ENCODE peak calls at places on chromosomes 11 and 22, in eight cellular contexts. P, H, G, N, B, Z, J and S are unnamed samples.

GRCh38 chr11:75246006-75246672 is 5.6 kb downstream of the TPBGL start:
- DNase-seq in P (peak), H (peak), G (peak), N (no peak), B (no peak), Z (no peak), J (no peak), S (no peak)

GRCh38 chr11:9039194-9039593 is 35.4 kb upstream of the NRIP3 start:
- DNase-seq in P (no peak), H (no peak), G (no peak), N (no peak), B (no peak), Z (no peak), J (peak), S (no peak)

GRCh38 chr11:2998073-2998850 is 6.1 kb upstream of the NAP1L4 start:
- DNase-seq in P (no peak), H (no peak), G (no peak), N (no peak), B (no peak), Z (no peak), J (no peak), S (no peak)

GRCh38 chr22:37555029-37555428 is 5.3 kb upstream of the CDC42EP1 start:
- DNase-seq in P (no peak), H (no peak), G (no peak), N (no peak), B (no peak), Z (no peak), J (no peak), S (no peak)

GRCh38 chr22:27989758-27990450 is 70.8 kb upstream of the PITPNB start:
- DNase-seq in P (no peak), H (no peak), G (peak), N (no peak), B (no peak), Z (no peak), J (no peak), S (no peak)

GRCh38 chr11:95788921-95789505 is 569 bp downstream of the FAM76B start:
- DNase-seq in P (peak), H (peak), G (peak), N (peak), B (no peak), Z (no peak), J (peak), S (no peak)

GRCh38 chr22:37822079-37822833 is 926 bp upstream of the GALR3 start:
- DNase-seq in P (no peak), H (no peak), G (no peak), N (no peak), B (no peak), Z (no peak), J (no peak), S (no peak)

GRCh38 chr11:111229604-111230003 is 15.9 kb upstream of the POU2AF2 start:
- DNase-seq in P (no peak), H (no peak), G (no peak), N (no peak), B (no peak), Z (no peak), J (no peak), S (no peak)

GRCh38 chr22:23609983-23610781 is 21.9 kb downstream of the DRICH1 start:
- DNase-seq in P (no peak), H (no peak), G (no peak), N (no peak), B (no peak), Z (no peak), J (no peak), S (no peak)

GRCh38 chr22:36702832-36703210 is 731 bp downstream of the CACNG2 start:
- DNase-seq in P (no peak), H (no peak), G (no peak), N (no peak), B (no peak), Z (no peak), J (no peak), S (no peak)

GRCh38 chr11:10295056-10295901 is 1.3 kb upstream of the SBF2 start:
- DNase-seq in P (no peak), H (no peak), G (no peak), N (no peak), B (no peak), Z (no peak), J (no peak), S (no peak)

GRCh38 chr11:69708731-69709401 is 5.0 kb upstream of the FGF19 start:
- DNase-seq in P (no peak), H (no peak), G (no peak), N (no peak), B (no peak), Z (no peak), J (no peak), S (no peak)

GRCh38 chr11:59756845-59757244 is 1.7 kb downstream of the STX3 start:
- DNase-seq in P (peak), H (peak), G (no peak), N (no peak), B (no peak), Z (no peak), J (peak), S (no peak)

GRCh38 chr11:6402561-6402981 is 12.3 kb downstream of the SMPD1 start:
- DNase-seq in P (peak), H (peak), G (no peak), N (no peak), B (no peak), Z (no peak), J (no peak), S (peak)

GRCh38 chr22:44462246-44463015 is 35.6 kb downstream of the RTL6 start:
- DNase-seq in P (peak), H (no peak), G (no peak), N (no peak), B (no peak), Z (no peak), J (no peak), S (no peak)

GRCh38 chr11:115530752-115531151 is 26.5 kb upstream of the CADM1 start:
- DNase-seq in P (no peak), H (no peak), G (no peak), N (no peak), B (no peak), Z (no peak), J (no peak), S (no peak)

GRCh38 chr11:83816572-83817187 is 530.5 kb upstream of the CCDC90B start:
- DNase-seq in P (no peak), H (no peak), G (no peak), N (peak), B (no peak), Z (no peak), J (peak), S (no peak)

GRCh38 chr11:62573006-62573591 is 592 bp downstream of the EEF1G start:
- DNase-seq in P (no peak), H (peak), G (no peak), N (no peak), B (no peak), Z (no peak), J (peak), S (no peak)

GRCh38 chr11:70034740-70035365 is 43.3 kb upstream of the ANO1 start:
- DNase-seq in P (no peak), H (no peak), G (no peak), N (no peak), B (no peak), Z (no peak), J (no peak), S (no peak)

GRCh38 chr11:101881586-101881985 is 33.2 kb upstream of the CEP126 start:
- DNase-seq in P (no peak), H (no peak), G (no peak), N (no peak), B (no peak), Z (no peak), J (no peak), S (no peak)

GRCh38 chr11:65595921-65596281 is 301 bp upstream of the KCNK7 start:
- DNase-seq in P (no peak), H (no peak), G (no peak), N (no peak), B (no peak), Z (no peak), J (no peak), S (no peak)

GRCh38 chr11:119373917-119374631 is 7.4 kb downstream of the USP2 start:
- DNase-seq in P (no peak), H (peak), G (peak), N (peak), B (peak), Z (peak), J (peak), S (no peak)

GRCh38 chr22:27045103-27045940 is 387.9 kb downstream of the MIAT start:
- DNase-seq in P (no peak), H (no peak), G (no peak), N (peak), B (no peak), Z (no peak), J (peak), S (no peak)

GRCh38 chr11:65558002-65558784 is at the start of gene LTBP3:
- DNase-seq in P (peak), H (no peak), G (peak), N (peak), B (peak), Z (peak), J (peak), S (no peak)

GRCh38 chr11:57358543-57358961 is 20.4 kb downstream of the P2RX3 start:
- DNase-seq in P (no peak), H (no peak), G (no peak), N (no peak), B (no peak), Z (no peak), J (no peak), S (no peak)

GRCh38 chr22:41925783-41926460 is 684 bp downstream of the TNFRSF13C start:
- DNase-seq in P (peak), H (peak), G (no peak), N (peak), B (no peak), Z (peak), J (peak), S (peak)

GRCh38 chr11:132719684-132720083 is 812.6 kb downstream of the OPCML start:
- DNase-seq in P (no peak), H (no peak), G (no peak), N (no peak), B (no peak), Z (no peak), J (no peak), S (no peak)

GRCh38 chr22:30889996-30890480 is 78.5 kb downstream of the MORC2 start:
- DNase-seq in P (no peak), H (no peak), G (no peak), N (no peak), B (no peak), Z (peak), J (no peak), S (no peak)

GRCh38 chr22:17910561-17911311 is 113.6 kb downstream of the MICAL3 start:
- DNase-seq in P (no peak), H (no peak), G (peak), N (peak), B (no peak), Z (peak), J (peak), S (no peak)

GRCh38 chr11:35352107-35352888 is 67.1 kb downstream of the SLC1A2 start:
- DNase-seq in P (no peak), H (no peak), G (no peak), N (peak), B (no peak), Z (peak), J (peak), S (no peak)

GRCh38 chr11:86931965-86932332 is 23.2 kb downstream of the FZD4 start:
- DNase-seq in P (no peak), H (no peak), G (no peak), N (peak), B (no peak), Z (no peak), J (peak), S (no peak)

GRCh38 chr11:76008474-76008873 is 193.5 kb downstream of the UVRAG start:
- DNase-seq in P (no peak), H (no peak), G (no peak), N (peak), B (no peak), Z (no peak), J (peak), S (no peak)

GRCh38 chr22:46069518-46070214 is 80.7 kb upstream of the PPARA start:
- DNase-seq in P (peak), H (no peak), G (peak), N (peak), B (peak), Z (peak), J (peak), S (no peak)

GRCh38 chr22:46070722-46071450 is 79.4 kb upstream of the PPARA start:
- DNase-seq in P (no peak), H (no peak), G (peak), N (peak), B (peak), Z (peak), J (peak), S (peak)

GRCh38 chr22:46068908-46069481 is 81.3 kb upstream of the PPARA start:
- DNase-seq in P (no peak), H (no peak), G (peak), N (peak), B (peak), Z (peak), J (peak), S (no peak)

GRCh38 chr22:46071451-46072029 is 78.8 kb upstream of the PPARA start:
- DNase-seq in P (peak), H (peak), G (peak), N (peak), B (peak), Z (peak), J (peak), S (no peak)

GRCh38 chr22:46070215-46070721 is 80.1 kb upstream of the PPARA start:
- DNase-seq in P (no peak), H (no peak), G (no peak), N (peak), B (peak), Z (peak), J (no peak), S (no peak)
- TF ChIP-seq CTCF in P (no peak), H (no peak), G (no peak), N (no peak), B (no peak), Z (no peak), J (no peak), S (no peak)

GRCh38 chr22:19753090-19753842 is 7.3 kb upstream of the TBX1 start:
- DNase-seq in P (no peak), H (no peak), G (no peak), N (no peak), B (no peak), Z (no peak), J (no peak), S (no peak)
- TF ChIP-seq CTCF in P (no peak), H (no peak), G (no peak), N (no peak), B (no peak), Z (no peak), J (no peak), S (no peak)

DNA sequence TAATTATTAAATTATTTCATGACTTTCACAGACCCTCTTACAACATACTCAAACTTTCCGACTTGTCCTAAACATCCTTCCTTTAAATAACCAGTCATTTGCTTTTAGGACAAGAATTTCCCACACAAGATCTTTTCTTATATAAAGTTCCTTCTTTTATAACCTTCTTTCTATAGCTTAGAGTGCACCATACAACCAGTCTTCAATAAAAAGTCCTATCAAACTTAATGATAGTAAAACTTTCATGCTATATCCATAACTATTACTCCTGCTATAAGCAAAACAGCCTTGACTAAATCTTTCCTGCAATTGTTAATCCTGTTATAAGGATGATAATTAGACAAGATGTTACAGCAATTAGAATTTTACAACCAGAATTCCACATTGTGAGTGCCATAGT is 47.4 kb downstream of the ZNF280B start:
- DNase-seq in P (no peak), H (no peak), G (no peak), N (no peak), B (no peak), Z (no peak), J (no peak), S (no peak)
- TF ChIP-seq CTCF in P (no peak), H (no peak), G (no peak), N (no peak), B (no peak), Z (no peak), J (no peak), S (no peak)

GRCh38 chr11:12746593-12747097 is 72.4 kb downstream of the TEAD1 start:
- DNase-seq in P (no peak), H (no peak), G (no peak), N (peak), B (no peak), Z (peak), J (peak), S (no peak)
- TF ChIP-seq CTCF in P (no peak), H (no peak), G (no peak), N (no peak), B (no peak), Z (peak), J (no peak), S (no peak)

GRCh38 chr11:123006860-123007542 is 25.4 kb upstream of the BSX start:
- DNase-seq in P (no peak), H (no peak), G (no peak), N (no peak), B (no peak), Z (no peak), J (no peak), S (no peak)

GRCh38 chr11:123011510-123011909 is 29.9 kb upstream of the BSX start:
- DNase-seq in P (no peak), H (no peak), G (no peak), N (no peak), B (no peak), Z (no peak), J (no peak), S (no peak)
- TF ChIP-seq CTCF in P (no peak), H (no peak), G (no peak), N (no peak), B (no peak), Z (no peak), J (no peak), S (no peak)

DNA sequence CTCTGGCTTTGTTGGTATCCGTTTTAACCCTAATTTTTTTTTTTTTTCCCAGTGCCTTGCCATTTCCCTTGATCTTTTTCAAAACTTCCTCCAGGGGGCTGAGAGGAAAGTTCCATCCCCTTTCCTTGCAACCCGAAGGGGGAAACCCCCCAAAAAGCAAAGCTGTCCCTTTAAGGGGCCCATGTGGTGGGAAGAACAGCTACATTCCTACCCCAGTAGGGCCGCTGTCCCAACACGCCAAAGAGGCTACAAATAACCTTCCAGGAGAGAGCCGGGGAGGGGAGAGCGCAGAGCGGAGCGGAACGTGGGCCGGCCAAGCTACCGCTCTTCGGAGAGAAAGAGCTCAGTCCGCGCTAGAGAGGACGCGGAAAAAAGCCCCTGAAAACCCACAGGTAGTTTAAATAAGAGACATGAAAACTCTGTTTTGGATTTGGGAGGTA is 1.7 kb downstream of the LRP4 start:
- DNase-seq in P (no peak), H (no peak), G (peak), N (peak), B (no peak), Z (peak), J (peak), S (no peak)
- TF ChIP-seq CTCF in P (peak), H (no peak), G (no peak), N (peak), B (no peak), Z (peak), J (no peak), S (no peak)

GRCh38 chr22:43244385-43244784 is 57.5 kb upstream of the TTLL12 start:
- DNase-seq in P (no peak), H (no peak), G (no peak), N (no peak), B (no peak), Z (no peak), J (no peak), S (no peak)
- TF ChIP-seq CTCF in P (no peak), H (no peak), G (no peak), N (no peak), B (no peak), Z (no peak), J (no peak), S (no peak)